ENCODE peak calls at places on chromosomes 13 and 19, in ten cellular contexts. One of them, this sample, is unnamed.

GRCh38 chr19:30490760-30491159 is 118.6 kb downstream of the ZNF536 start:
- DNase-seq in neural progenitor cell: no peak
- DNase-seq in upper lobe of right lung: no peak
- DNase-seq in A549: no peak
- DNase-seq in heart left ventricle: no peak
- DNase-seq in tibial artery: no peak
- DNase-seq in kidney: no peak
- DNase-seq in RWPE1: no peak
- DNase-seq in transverse colon: no peak
- DNase-seq in hepatocyte: no peak
- DNase-seq in this sample: no peak

GRCh38 chr13:73274147-73274546 is 215.3 kb downstream of the KLF5 start:
- DNase-seq in neural progenitor cell: no peak
- DNase-seq in upper lobe of right lung: no peak
- DNase-seq in A549: no peak
- DNase-seq in heart left ventricle: no peak
- DNase-seq in tibial artery: no peak
- DNase-seq in kidney: no peak
- DNase-seq in RWPE1: no peak
- DNase-seq in transverse colon: no peak
- DNase-seq in hepatocyte: no peak
- DNase-seq in this sample: no peak

GRCh38 chr13:61695147-61695546 is 279.5 kb upstream of the PCDH20 start:
- DNase-seq in neural progenitor cell: no peak
- DNase-seq in upper lobe of right lung: no peak
- DNase-seq in A549: no peak
- DNase-seq in heart left ventricle: no peak
- DNase-seq in tibial artery: no peak
- DNase-seq in kidney: no peak
- DNase-seq in RWPE1: peak
- DNase-seq in transverse colon: no peak
- DNase-seq in hepatocyte: no peak
- DNase-seq in this sample: no peak

GRCh38 chr13:109628251-109628699 is 158.1 kb downstream of the IRS2 start:
- DNase-seq in neural progenitor cell: no peak
- DNase-seq in upper lobe of right lung: no peak
- DNase-seq in A549: no peak
- DNase-seq in heart left ventricle: no peak
- DNase-seq in tibial artery: no peak
- DNase-seq in kidney: no peak
- DNase-seq in RWPE1: peak
- DNase-seq in transverse colon: no peak
- DNase-seq in hepatocyte: no peak
- DNase-seq in this sample: no peak

GRCh38 chr13:34926513-34926912 is 15.6 kb upstream of the NBEA start:
- DNase-seq in neural progenitor cell: peak
- DNase-seq in upper lobe of right lung: no peak
- DNase-seq in A549: no peak
- DNase-seq in heart left ventricle: no peak
- DNase-seq in tibial artery: no peak
- DNase-seq in kidney: no peak
- DNase-seq in RWPE1: no peak
- DNase-seq in transverse colon: no peak
- DNase-seq in hepatocyte: peak
- DNase-seq in this sample: no peak

GRCh38 chr13:44416297-44416696 is 42.7 kb downstream of the SERP2 start:
- DNase-seq in neural progenitor cell: no peak
- DNase-seq in upper lobe of right lung: no peak
- DNase-seq in A549: no peak
- DNase-seq in heart left ventricle: no peak
- DNase-seq in tibial artery: no peak
- DNase-seq in kidney: peak
- DNase-seq in RWPE1: no peak
- DNase-seq in transverse colon: no peak
- DNase-seq in hepatocyte: no peak
- DNase-seq in this sample: no peak

GRCh38 chr19:5537870-5538269 is 29.9 kb downstream of the TINCR start:
- DNase-seq in neural progenitor cell: no peak
- DNase-seq in upper lobe of right lung: no peak
- DNase-seq in A549: no peak
- DNase-seq in heart left ventricle: no peak
- DNase-seq in tibial artery: no peak
- DNase-seq in kidney: no peak
- DNase-seq in RWPE1: no peak
- DNase-seq in transverse colon: no peak
- DNase-seq in hepatocyte: no peak
- DNase-seq in this sample: no peak

GRCh38 chr13:109715902-109716301 is 70.5 kb downstream of the IRS2 start:
- DNase-seq in neural progenitor cell: peak
- DNase-seq in upper lobe of right lung: no peak
- DNase-seq in A549: no peak
- DNase-seq in heart left ventricle: no peak
- DNase-seq in tibial artery: peak
- DNase-seq in kidney: no peak
- DNase-seq in RWPE1: no peak
- DNase-seq in transverse colon: no peak
- DNase-seq in hepatocyte: peak
- DNase-seq in this sample: peak

GRCh38 chr13:102825921-102826706 is 19.7 kb upstream of the ERCC5 start:
- DNase-seq in neural progenitor cell: no peak
- DNase-seq in upper lobe of right lung: no peak
- DNase-seq in A549: no peak
- DNase-seq in heart left ventricle: no peak
- DNase-seq in tibial artery: no peak
- DNase-seq in kidney: no peak
- DNase-seq in RWPE1: peak
- DNase-seq in transverse colon: no peak
- DNase-seq in hepatocyte: no peak
- DNase-seq in this sample: no peak

GRCh38 chr19:20928371-20928770 is 5.3 kb downstream of the ZNF85 start:
- DNase-seq in neural progenitor cell: no peak
- DNase-seq in upper lobe of right lung: no peak
- DNase-seq in A549: no peak
- DNase-seq in heart left ventricle: no peak
- DNase-seq in tibial artery: no peak
- DNase-seq in kidney: no peak
- DNase-seq in RWPE1: no peak
- DNase-seq in transverse colon: no peak
- DNase-seq in hepatocyte: no peak
- DNase-seq in this sample: no peak

DNA sequence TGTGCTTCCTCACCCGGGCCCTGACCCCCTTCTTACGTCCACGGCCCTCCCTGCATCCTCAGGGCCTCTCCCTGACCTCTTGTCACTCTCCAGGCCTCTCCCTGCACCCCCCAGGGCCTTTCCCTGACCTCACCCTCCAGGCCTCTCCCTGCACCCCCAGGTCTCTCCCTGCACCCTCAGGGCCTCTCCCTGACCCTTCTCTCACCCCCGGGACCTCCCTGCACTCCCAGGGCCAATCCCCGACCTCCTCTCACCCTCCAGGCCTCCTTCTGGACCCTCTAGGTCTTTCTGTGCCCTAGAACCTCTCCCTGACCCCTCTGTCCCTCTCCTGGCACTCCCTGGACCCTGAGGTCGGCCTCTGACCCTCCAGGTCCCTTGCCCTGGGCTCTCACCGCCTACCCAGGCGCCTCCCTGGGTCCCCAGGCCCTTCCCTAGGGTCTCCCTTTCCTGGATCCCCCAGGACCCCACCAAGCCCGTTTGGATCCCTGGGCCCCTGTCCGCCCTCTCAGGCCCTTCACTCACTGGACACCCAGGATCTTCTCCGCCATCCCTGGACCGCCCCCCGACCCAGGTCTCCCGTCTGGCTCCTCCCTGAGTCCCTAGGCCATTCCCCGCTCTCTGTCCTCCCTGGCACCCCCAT is 588 bp downstream of the KMT5C start:
- DNase-seq in neural progenitor cell: no peak
- DNase-seq in upper lobe of right lung: no peak
- DNase-seq in A549: no peak
- DNase-seq in heart left ventricle: no peak
- DNase-seq in tibial artery: no peak
- DNase-seq in kidney: peak
- DNase-seq in RWPE1: no peak
- DNase-seq in transverse colon: peak
- DNase-seq in hepatocyte: peak
- DNase-seq in this sample: no peak
- H3K27ac ChIP-seq in neural progenitor cell: peak
- H3K27ac ChIP-seq in upper lobe of right lung: peak
- H3K27ac ChIP-seq in A549: peak
- H3K27ac ChIP-seq in heart left ventricle: peak
- H3K27ac ChIP-seq in tibial artery: peak
- H3K27ac ChIP-seq in kidney: peak
- H3K27ac ChIP-seq in RWPE1: peak
- H3K27ac ChIP-seq in transverse colon: peak
- H3K27ac ChIP-seq in hepatocyte: peak
- H3K27ac ChIP-seq in this sample: peak

GRCh38 chr19:13024126-13024957 is 29.1 kb downstream of the NFIX start:
- DNase-seq in neural progenitor cell: peak
- DNase-seq in upper lobe of right lung: no peak
- DNase-seq in A549: no peak
- DNase-seq in heart left ventricle: no peak
- DNase-seq in tibial artery: no peak
- DNase-seq in kidney: no peak
- DNase-seq in RWPE1: no peak
- DNase-seq in transverse colon: no peak
- DNase-seq in hepatocyte: no peak
- DNase-seq in this sample: peak

GRCh38 chr19:13026478-13026999 is 31.3 kb downstream of the NFIX start:
- DNase-seq in neural progenitor cell: no peak
- DNase-seq in upper lobe of right lung: no peak
- DNase-seq in A549: no peak
- DNase-seq in heart left ventricle: no peak
- DNase-seq in tibial artery: no peak
- DNase-seq in kidney: no peak
- DNase-seq in RWPE1: no peak
- DNase-seq in transverse colon: peak
- DNase-seq in hepatocyte: peak
- DNase-seq in this sample: no peak

GRCh38 chr19:13024958-13025653 is 29.8 kb downstream of the NFIX start:
- DNase-seq in neural progenitor cell: peak
- DNase-seq in upper lobe of right lung: peak
- DNase-seq in A549: no peak
- DNase-seq in heart left ventricle: no peak
- DNase-seq in tibial artery: no peak
- DNase-seq in kidney: no peak
- DNase-seq in RWPE1: no peak
- DNase-seq in transverse colon: peak
- DNase-seq in hepatocyte: no peak
- DNase-seq in this sample: peak

GRCh38 chr19:13027031-13027430 is 31.8 kb downstream of the NFIX start:
- DNase-seq in neural progenitor cell: no peak
- DNase-seq in upper lobe of right lung: no peak
- DNase-seq in A549: no peak
- DNase-seq in heart left ventricle: no peak
- DNase-seq in tibial artery: no peak
- DNase-seq in kidney: no peak
- DNase-seq in RWPE1: no peak
- DNase-seq in transverse colon: no peak
- DNase-seq in hepatocyte: no peak
- DNase-seq in this sample: no peak

DNA sequence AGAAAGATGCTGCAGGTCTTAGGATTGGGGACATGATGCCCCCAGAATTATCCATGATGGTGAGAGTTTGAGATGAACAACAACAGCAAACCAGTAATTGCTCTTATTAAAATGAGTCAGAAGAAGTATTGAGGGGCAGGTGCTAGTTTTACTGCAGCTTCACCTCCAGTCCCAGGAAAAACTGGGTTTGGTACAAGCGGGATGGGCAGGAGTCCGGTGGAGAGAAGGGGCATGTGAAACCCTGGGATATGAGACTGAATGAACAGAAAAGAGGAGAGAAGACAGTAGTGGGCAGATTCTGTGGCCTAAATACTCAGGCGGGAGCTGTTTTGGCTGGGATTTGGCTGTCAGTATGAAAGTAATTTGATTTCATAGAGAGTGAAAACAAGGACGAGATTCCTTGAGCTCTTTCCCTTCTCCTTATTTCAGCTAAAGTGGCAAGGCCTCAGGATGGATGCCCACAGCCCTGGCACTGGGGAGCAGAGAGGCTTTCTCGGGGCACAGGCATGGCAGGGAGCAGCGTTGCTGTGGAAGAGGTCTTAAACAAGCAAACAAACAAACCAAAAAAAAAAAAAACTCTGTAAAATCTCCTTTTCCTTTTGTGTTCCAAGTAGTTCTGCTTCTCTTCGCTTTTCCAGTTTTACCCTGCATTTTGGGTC is 30.7 kb downstream of the NFIX start:
- DNase-seq in neural progenitor cell: no peak
- DNase-seq in upper lobe of right lung: no peak
- DNase-seq in A549: no peak
- DNase-seq in heart left ventricle: no peak
- DNase-seq in tibial artery: no peak
- DNase-seq in kidney: no peak
- DNase-seq in RWPE1: no peak
- DNase-seq in transverse colon: no peak
- DNase-seq in hepatocyte: no peak
- DNase-seq in this sample: no peak
- H3K27ac ChIP-seq in neural progenitor cell: no peak
- H3K27ac ChIP-seq in upper lobe of right lung: peak
- H3K27ac ChIP-seq in A549: peak
- H3K27ac ChIP-seq in heart left ventricle: peak
- H3K27ac ChIP-seq in tibial artery: peak
- H3K27ac ChIP-seq in kidney: no peak
- H3K27ac ChIP-seq in RWPE1: peak
- H3K27ac ChIP-seq in transverse colon: peak
- H3K27ac ChIP-seq in hepatocyte: peak
- H3K27ac ChIP-seq in this sample: peak

DNA sequence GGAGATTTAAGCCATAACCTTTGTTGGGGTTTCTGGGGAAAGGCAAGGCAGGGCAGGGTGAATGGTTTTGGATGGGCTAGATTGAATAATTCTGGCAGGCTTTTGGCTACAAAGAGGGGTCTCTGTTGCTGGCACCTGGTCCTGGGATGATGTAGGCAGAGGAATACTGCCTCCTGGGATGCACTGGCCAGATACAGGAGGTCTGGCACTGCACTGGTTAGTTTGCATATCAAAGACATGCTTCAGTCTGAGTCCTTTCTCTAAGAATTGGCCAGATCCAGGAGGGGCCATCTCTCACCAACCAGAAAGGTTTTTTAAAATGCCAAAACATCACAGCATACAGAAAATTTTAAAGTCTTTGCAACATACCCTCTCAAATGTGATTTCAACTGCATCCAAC is 8.0 kb upstream of the MEDAG start:
- DNase-seq in neural progenitor cell: no peak
- DNase-seq in upper lobe of right lung: no peak
- DNase-seq in A549: no peak
- DNase-seq in heart left ventricle: no peak
- DNase-seq in tibial artery: no peak
- DNase-seq in kidney: no peak
- DNase-seq in RWPE1: no peak
- DNase-seq in transverse colon: no peak
- DNase-seq in hepatocyte: no peak
- DNase-seq in this sample: no peak
- H3K27ac ChIP-seq in neural progenitor cell: no peak
- H3K27ac ChIP-seq in upper lobe of right lung: no peak
- H3K27ac ChIP-seq in A549: no peak
- H3K27ac ChIP-seq in heart left ventricle: peak
- H3K27ac ChIP-seq in tibial artery: peak
- H3K27ac ChIP-seq in kidney: no peak
- H3K27ac ChIP-seq in RWPE1: no peak
- H3K27ac ChIP-seq in transverse colon: no peak
- H3K27ac ChIP-seq in hepatocyte: peak
- H3K27ac ChIP-seq in this sample: no peak

GRCh38 chr19:48608798-48609263 is 2.3 kb downstream of the SPACA4 start:
- DNase-seq in neural progenitor cell: peak
- DNase-seq in upper lobe of right lung: no peak
- DNase-seq in A549: peak
- DNase-seq in heart left ventricle: no peak
- DNase-seq in tibial artery: no peak
- DNase-seq in kidney: no peak
- DNase-seq in RWPE1: peak
- DNase-seq in transverse colon: peak
- DNase-seq in hepatocyte: no peak
- DNase-seq in this sample: no peak
- H3K27ac ChIP-seq in neural progenitor cell: no peak
- H3K27ac ChIP-seq in upper lobe of right lung: no peak
- H3K27ac ChIP-seq in A549: peak
- H3K27ac ChIP-seq in heart left ventricle: no peak
- H3K27ac ChIP-seq in tibial artery: no peak
- H3K27ac ChIP-seq in kidney: no peak
- H3K27ac ChIP-seq in RWPE1: no peak
- H3K27ac ChIP-seq in transverse colon: no peak
- H3K27ac ChIP-seq in hepatocyte: no peak
- H3K27ac ChIP-seq in this sample: no peak